ENCODE peak calls at places on chromosome 12, in four cellular contexts. X is fibroblast of mammary gland, A is T-helper 2 cell, H is ascending aorta. N is an unnamed sample.

GRCh38 chr12:113727651-113728061 is 238.5 kb downstream of the RBM19 start:
- DNase-seq in X (peak), A (no peak), H (no peak), N (no peak)

GRCh38 chr12:15646586-15646985 is 142.6 kb downstream of the EPS8 start:
- DNase-seq in X (no peak), A (no peak), H (no peak), N (no peak)

GRCh38 chr12:51307655-51308593 is 16.1 kb downstream of the BIN2 start:
- DNase-seq in X (peak), A (no peak), H (no peak), N (no peak)

GRCh38 chr12:30796891-30797371 is 42.2 kb upstream of the CAPRIN2 start:
- DNase-seq in X (peak), A (no peak), H (no peak), N (no peak)

GRCh38 chr12:6542209-6543009 is 8.1 kb downstream of the GAPDH start:
- DNase-seq in X (no peak), A (no peak), H (no peak), N (no peak)

GRCh38 chr12:14841761-14842160 is 1.6 kb downstream of the ART4 start:
- DNase-seq in X (peak), A (no peak), H (peak), N (no peak)

GRCh38 chr12:132548430-132549058 is 58.6 kb downstream of the FBRSL1 start:
- DNase-seq in X (no peak), A (no peak), H (no peak), N (no peak)

GRCh38 chr12:43805857-43806736 is at the start of gene TWF1:
- DNase-seq in X (peak), A (peak), H (peak), N (peak)

GRCh38 chr12:52327086-52327829 is 6.1 kb upstream of the KRT83 start:
- DNase-seq in X (peak), A (peak), H (peak), N (peak)

GRCh38 chr12:116076399-116076798 is 201.1 kb downstream of the MED13L start:
- DNase-seq in X (peak), A (no peak), H (no peak), N (no peak)

GRCh38 chr12:115960-116915 is 49.7 kb downstream of the IQSEC3 start:
- DNase-seq in X (no peak), A (no peak), H (no peak), N (no peak)